ENCODE peak calls at places on chromosomes 16 and 17, in four cellular contexts. U, M, Z and Q are unnamed samples. For H3K27me3, the result is how much of the 10 kb centered on the place peaks cover.

GRCh38 chr17:48756816-48757215 is 28.3 kb upstream of the HOXB13 start:
- DNase-seq in U (no peak), M (no peak), Z (no peak), Q (no peak)

GRCh38 chr16:46673320-46674013 is 15.5 kb downstream of the VPS35 start:
- DNase-seq in U (no peak), M (peak), Z (peak), Q (no peak)

GRCh38 chr17:14670861-14671260 is 370.0 kb downstream of the HS3ST3B1 start:
- DNase-seq in U (no peak), M (no peak), Z (no peak), Q (no peak)

GRCh38 chr16:78742501-78743283 is 643.2 kb downstream of the WWOX start:
- DNase-seq in U (no peak), M (no peak), Z (no peak), Q (no peak)

GRCh38 chr16:12893050-12893750 is 8.2 kb upstream of the SHISA9 start:
- DNase-seq in U (no peak), M (no peak), Z (no peak), Q (no peak)

GRCh38 chr16:52671560-52671959 is 124.6 kb upstream of the TOX3 start:
- DNase-seq in U (no peak), M (no peak), Z (no peak), Q (no peak)

GRCh38 chr17:19024101-19025078 is 19.8 kb upstream of the FAM83G start:
- DNase-seq in U (no peak), M (no peak), Z (no peak), Q (no peak)

GRCh38 chr16:88622866-88623265 is 15.5 kb upstream of the IL17C start:
- DNase-seq in U (no peak), M (no peak), Z (no peak), Q (no peak)

GRCh38 chr16:78478267-78478821 is 378.9 kb downstream of the WWOX start:
- DNase-seq in U (no peak), M (no peak), Z (no peak), Q (no peak)

GRCh38 chr16:2925951-2926659 is 14.4 kb downstream of the FLYWCH1 start:
- DNase-seq in U (no peak), M (no peak), Z (no peak), Q (no peak)

GRCh38 chr17:28100936-28101335 is 58.5 kb downstream of the NLK start:
- DNase-seq in U (no peak), M (no peak), Z (no peak), Q (no peak)

GRCh38 chr16:70250748-70251650 is 741 bp downstream of the EXOSC6 start:
- DNase-seq in U (no peak), M (peak), Z (peak), Q (no peak)

GRCh38 chr17:14840616-14841231 is 424.4 kb downstream of the PMP22 start:
- DNase-seq in U (no peak), M (no peak), Z (no peak), Q (no peak)

GRCh38 chr16:14307059-14307531 is 236.0 kb downstream of the MRTFB start:
- DNase-seq in U (no peak), M (no peak), Z (no peak), Q (no peak)

GRCh38 chr17:48598727-48599126 is 5.1 kb upstream of the HOXB5 start:
- DNase-seq in U (no peak), M (no peak), Z (no peak), Q (no peak)

GRCh38 chr16:82034981-82035612 is at the start of gene HSD17B2:
- DNase-seq in U (peak), M (no peak), Z (no peak), Q (no peak)

GRCh38 chr16:964696-965395 is 5.9 kb downstream of the LMF1 start:
- DNase-seq in U (no peak), M (no peak), Z (no peak), Q (peak)

GRCh38 chr16:88369447-88370008 is 13.2 kb upstream of the ZNF469 start:
- DNase-seq in U (no peak), M (no peak), Z (no peak), Q (no peak)

GRCh38 chr16:79571753-79572544 is 28.6 kb downstream of the MAF start:
- DNase-seq in U (no peak), M (no peak), Z (no peak), Q (no peak)

GRCh38 chr16:81836279-81837054 is 57.4 kb downstream of the PLCG2 start:
- DNase-seq in U (no peak), M (no peak), Z (no peak), Q (no peak)

GRCh38 chr17:9926150-9926804 is 21.2 kb upstream of the RCVRN start:
- DNase-seq in U (no peak), M (no peak), Z (no peak), Q (no peak)

GRCh38 chr17:18921912-18922451 is 30.0 kb upstream of the SLC5A10 start:
- DNase-seq in U (peak), M (no peak), Z (no peak), Q (no peak)

GRCh38 chr17:37483311-37484039 is 6.2 kb upstream of the DUSP14 start:
- DNase-seq in U (no peak), M (no peak), Z (no peak), Q (peak)

GRCh38 chr17:55699178-55699865 is 23.3 kb downstream of the TMEM100 start:
- DNase-seq in U (no peak), M (no peak), Z (peak), Q (no peak)

GRCh38 chr17:39676198-39676819 is 8.1 kb downstream of the PNMT start:
- DNase-seq in U (no peak), M (peak), Z (peak), Q (no peak)

GRCh38 chr17:20266806-20267458 is 200.4 kb downstream of the LGALS9B start:
- DNase-seq in U (peak), M (peak), Z (no peak), Q (peak)

GRCh38 chr16:85329059-85329812 is 217.0 kb upstream of the CIBAR2 start:
- DNase-seq in U (no peak), M (no peak), Z (peak), Q (no peak)
- H3K4me3 ChIP-seq in U (no peak), M (no peak), Z (no peak), Q (no peak)

GRCh38 chr17:63116228-63116627 is 150.2 kb downstream of the TANC2 start:
- DNase-seq in U (no peak), M (peak), Z (peak), Q (no peak)
- TF ChIP-seq CTCF in U (peak), M (peak), Z (peak), Q (no peak)

DNA sequence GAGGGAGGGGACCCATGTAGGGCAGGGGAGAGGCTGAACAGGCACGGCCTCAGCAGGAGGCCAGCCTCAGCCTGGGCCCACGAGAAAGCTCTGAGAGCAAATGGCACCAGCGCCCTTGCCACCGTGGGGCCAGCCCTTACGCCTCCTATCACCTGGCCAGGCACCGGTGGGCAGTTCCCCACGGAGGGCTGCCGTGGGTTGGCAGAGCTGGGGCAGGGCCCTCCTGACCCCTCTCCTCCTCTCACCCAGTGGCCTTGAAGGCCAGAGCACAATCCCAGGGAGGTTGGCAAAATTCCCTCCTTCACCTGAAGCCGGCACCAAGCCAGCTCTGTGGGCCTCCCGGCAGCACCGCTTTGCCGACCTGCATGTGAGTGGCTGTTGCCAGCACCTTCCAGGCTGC is 53.1 kb upstream of the ENPP7 start:
- DNase-seq in U (no peak), M (no peak), Z (no peak), Q (no peak)
- H3K27me3 ChIP-seq in U (under half), M (under half), Z (under half), Q (under half)

GRCh38 chr16:75319513-75320401 is 68.3 kb upstream of the BCAR1 start:
- DNase-seq in U (peak), M (no peak), Z (no peak), Q (peak)
- H3K4me3 ChIP-seq in U (no peak), M (no peak), Z (no peak), Q (peak)

GRCh38 chr17:8572767-8573166 is 57.8 kb downstream of the MYH10 start:
- DNase-seq in U (no peak), M (no peak), Z (no peak), Q (no peak)
- TF ChIP-seq CTCF in U (peak), M (peak), Z (peak), Q (peak)

GRCh38 chr17:38604479-38605229 is 1.1 kb downstream of the SRCIN1 start:
- DNase-seq in U (no peak), M (peak), Z (peak), Q (no peak)
- H3K27me3 ChIP-seq in U (half or more), M (half or more), Z (under half), Q (under half)

GRCh38 chr16:86735727-86736126 is 157.4 kb downstream of the FOXL1 start:
- DNase-seq in U (no peak), M (no peak), Z (no peak), Q (no peak)

GRCh38 chr16:86732621-86733297 is 154.4 kb downstream of the FOXL1 start:
- DNase-seq in U (no peak), M (peak), Z (no peak), Q (no peak)

GRCh38 chr16:86730597-86730996 is 152.2 kb downstream of the FOXL1 start:
- DNase-seq in U (no peak), M (no peak), Z (no peak), Q (no peak)

GRCh38 chr16:86734559-86735480 is 156.5 kb downstream of the FOXL1 start:
- DNase-seq in U (no peak), M (no peak), Z (no peak), Q (no peak)

DNA sequence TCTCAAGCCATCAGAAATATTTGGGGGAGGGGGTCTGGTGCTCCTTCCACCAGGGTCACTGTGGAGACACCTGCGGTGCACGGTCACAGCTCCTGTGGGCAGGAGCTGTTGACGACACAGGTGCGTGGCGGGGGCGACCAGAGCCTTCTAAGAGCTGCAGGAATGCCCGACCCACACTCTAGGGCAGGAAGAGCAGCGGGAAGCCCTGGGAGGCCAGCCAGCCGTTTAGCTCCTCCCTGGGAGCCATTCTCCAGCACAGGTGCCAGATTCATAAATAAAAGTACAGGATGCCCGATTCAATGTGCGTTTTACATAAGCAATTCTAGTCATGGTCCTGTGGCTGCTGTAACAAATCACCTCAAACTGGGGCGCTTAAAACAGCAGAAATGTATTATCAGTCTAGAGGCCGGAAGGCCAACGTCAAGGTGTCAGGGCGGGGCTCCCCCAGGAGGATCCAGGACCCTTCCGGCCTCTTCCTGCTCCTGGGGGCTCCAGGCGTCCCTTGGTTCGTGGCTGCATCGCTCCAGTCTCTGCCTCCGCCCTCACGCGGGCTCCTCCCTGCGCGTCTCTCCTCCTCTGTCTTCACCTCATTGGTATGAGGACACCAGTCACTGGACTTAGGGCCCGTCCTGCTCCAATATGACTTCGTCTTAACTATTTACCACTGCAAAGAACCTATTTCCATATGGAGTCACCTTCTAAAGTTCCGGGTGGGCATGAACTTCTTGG is 155.3 kb downstream of the FOXL1 start:
- DNase-seq in U (no peak), M (no peak), Z (no peak), Q (no peak)
- H3K4me3 ChIP-seq in U (no peak), M (no peak), Z (no peak), Q (no peak)

DNA sequence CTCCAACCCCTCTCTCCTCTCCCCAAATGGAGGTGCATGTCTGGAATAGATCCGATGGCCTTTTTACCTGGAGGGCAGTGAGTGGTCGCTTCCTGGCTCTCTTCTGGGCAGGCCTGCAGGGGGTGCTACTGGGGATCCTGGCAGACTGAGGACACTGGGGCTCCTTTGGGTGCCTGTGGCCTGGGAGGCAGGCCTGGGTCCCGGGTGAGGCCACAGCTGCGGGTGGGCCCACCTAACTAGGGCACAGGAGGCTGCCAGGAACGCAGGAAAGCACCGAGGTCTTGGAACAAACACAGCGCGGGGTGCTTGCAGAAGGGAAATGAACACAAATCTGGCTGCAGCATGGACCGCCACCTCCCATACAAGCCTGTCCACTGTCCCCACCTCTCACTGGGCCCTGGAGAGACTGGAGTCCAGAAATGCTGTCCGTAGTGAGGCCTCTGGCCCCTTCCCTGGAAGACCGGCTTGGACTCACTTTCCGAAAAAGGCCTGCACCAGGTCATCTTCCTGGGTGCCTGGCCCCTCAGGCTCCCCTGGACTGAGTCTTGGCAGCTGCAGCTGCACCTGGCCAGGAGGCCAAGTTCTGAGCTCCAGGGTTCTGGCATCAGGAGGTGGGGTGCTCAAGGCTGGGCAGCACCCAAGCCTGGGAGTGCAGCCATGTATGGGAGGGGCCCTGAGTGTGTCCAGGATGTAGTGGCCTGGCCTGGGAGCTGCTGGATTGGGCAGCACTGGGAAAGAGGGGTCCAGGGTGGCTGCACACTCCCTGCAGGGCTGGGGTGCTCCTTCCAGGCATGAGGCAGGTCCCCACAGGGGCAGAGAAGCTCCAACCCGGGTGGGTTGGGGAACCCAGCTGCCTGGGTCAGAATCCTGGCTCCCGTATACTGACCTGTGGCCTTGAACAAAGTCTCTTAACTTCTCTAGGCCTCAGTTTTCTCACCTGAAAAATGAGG is 195.1 kb downstream of the IRF8 start:
- DNase-seq in U (no peak), M (no peak), Z (no peak), Q (no peak)
- TF ChIP-seq CTCF in U (no peak), M (peak), Z (peak), Q (peak)